ENCODE peak calls at places on chromosome 21, in six cellular contexts. Q is A172, G is mesenteric fat pad, H is RWPE1, K is H9, D is AG09309. C is an unnamed sample.
A peak's percentile ranks its signal among the peaks of the same experiment; 100 is the strongest.

GRCh38 chr21:42405064-42406059 is 1.7 kb downstream of the UBASH3A start:
- DNase-seq in G (peak; percentile 43), D (no peak), Q (no peak), K (no peak), H (no peak), C (no peak)

GRCh38 chr21:25964009-25964408 is 206.6 kb downstream of the APP start:
- DNase-seq in K (no peak), D (no peak), Q (peak; percentile 16), G (no peak), H (no peak), C (no peak)

GRCh38 chr21:39326607-39327307 is 13.3 kb upstream of the BRWD1 start:
- DNase-seq in H (no peak), G (no peak), D (no peak), K (no peak), Q (no peak), C (no peak)

GRCh38 chr21:9839011-9839661 is 682.2 kb upstream of the TPTE start:
- DNase-seq in K (peak; percentile 31), H (no peak), Q (no peak), D (no peak), G (no peak), C (no peak)

GRCh38 chr21:38993561-38993960 is 187.8 kb downstream of the ETS2 start:
- DNase-seq in K (no peak), D (peak; percentile 61), Q (peak; percentile 86), G (no peak), H (peak; percentile 91), C (peak; percentile 46)

GRCh38 chr21:38766987-38767722 is 38.6 kb upstream of the ETS2 start:
- DNase-seq in H (peak; percentile 5), D (no peak), Q (no peak), G (no peak), K (no peak), C (no peak)

GRCh38 chr21:45138199-45139002 is 64.0 kb downstream of the ADARB1 start:
- DNase-seq in Q (peak; percentile 76), D (no peak), K (peak; percentile 84), H (peak; percentile 32), G (no peak), C (peak; percentile 50)

GRCh38 chr21:27569831-27570230 is 602.9 kb upstream of the ADAMTS5 start:
- DNase-seq in D (no peak), G (no peak), H (no peak), K (no peak), Q (no peak), C (no peak)

GRCh38 chr21:16071082-16071481 is 341.3 kb downstream of the USP25 start:
- DNase-seq in H (no peak), K (no peak), Q (peak; percentile 60), G (no peak), D (no peak), C (no peak)

GRCh38 chr21:41641510-41641815 is 125.4 kb downstream of the RIPK4 start:
- DNase-seq in K (no peak), D (no peak), H (no peak), G (peak; percentile 60), Q (no peak), C (no peak)

GRCh38 chr21:42493109-42494060 is 2.6 kb downstream of the RSPH1 start:
- DNase-seq in Q (no peak), H (no peak), K (no peak), G (no peak), D (no peak), C (no peak)

GRCh38 chr21:32308696-32309095 is 10.0 kb downstream of the MRAP start:
- DNase-seq in K (no peak), G (peak; percentile 62), H (no peak), Q (no peak), D (no peak), C (no peak)

C was measured in RKO.